ENCODE peak calls at places on chromosomes 7 and 10, in five cellular contexts. B, C, P, Q and O are unnamed samples.

GRCh38 chr7:151721694-151722093 is 155.2 kb downstream of the PRKAG2 start:
- DNase-seq in C (no peak), P (no peak), Q (no peak), B (no peak), O (no peak)

GRCh38 chr10:86168256-86168655 is 198.3 kb downstream of the GRID1 start:
- DNase-seq in B (no peak), P (no peak), Q (no peak), C (no peak), O (no peak)

GRCh38 chr7:148503900-148504487 is 86.6 kb upstream of the C7orf33 start:
- DNase-seq in B (no peak), P (no peak), C (no peak), Q (peak), O (peak)

GRCh38 chr10:129085821-129086220 is 381.2 kb upstream of the MGMT start:
- DNase-seq in B (no peak), Q (no peak), P (no peak), C (no peak), O (no peak)

GRCh38 chr7:137469858-137470257 is 126.3 kb upstream of the PTN start:
- DNase-seq in Q (no peak), C (no peak), B (no peak), P (no peak), O (no peak)

GRCh38 chr7:158651968-158652555 is 52.5 kb downstream of the NCAPG2 start:
- DNase-seq in P (no peak), B (no peak), C (no peak), Q (peak), O (no peak)

GRCh38 chr10:44281089-44281613 is 103.7 kb downstream of the CXCL12 start:
- DNase-seq in P (no peak), B (no peak), Q (no peak), C (no peak), O (no peak)

GRCh38 chr10:110226926-110227641 is 19.7 kb downstream of the MXI1 start:
- DNase-seq in C (no peak), Q (no peak), P (no peak), B (peak), O (no peak)

GRCh38 chr7:95620631-95621030 is 24.3 kb upstream of the PDK4 start:
- DNase-seq in B (no peak), Q (no peak), C (no peak), P (no peak), O (no peak)

GRCh38 chr7:117190104-117190503 is 132.8 kb downstream of the WNT2 start:
- DNase-seq in B (no peak), Q (no peak), C (no peak), P (no peak), O (no peak)

GRCh38 chr10:30528427-30528782 is 94.4 kb downstream of the MAP3K8 start:
- DNase-seq in C (no peak), B (no peak), P (no peak), Q (no peak), O (no peak)

GRCh38 chr7:17530249-17530648 is 231.8 kb downstream of the AHR start:
- DNase-seq in Q (peak), P (no peak), C (peak), B (no peak), O (peak)

GRCh38 chr10:28492093-28492492 is 40.8 kb upstream of the WAC start:
- DNase-seq in Q (no peak), B (no peak), C (peak), P (no peak), O (no peak)

GRCh38 chr10:19713800-19714525 is 102.3 kb upstream of the PLXDC2 start:
- DNase-seq in P (no peak), B (no peak), C (no peak), Q (no peak), O (no peak)

GRCh38 chr10:100528885-100529472 is 692 bp downstream of the NDUFB8 start:
- DNase-seq in B (no peak), P (no peak), Q (no peak), C (no peak), O (no peak)

GRCh38 chr7:12583181-12583580 is 12.7 kb downstream of the SCIN start:
- DNase-seq in C (no peak), P (no peak), Q (no peak), B (no peak), O (no peak)

GRCh38 chr7:46450871-46451270 is 529.8 kb upstream of the IGFBP3 start:
- DNase-seq in Q (no peak), P (no peak), C (no peak), B (no peak), O (no peak)

GRCh38 chr10:110591760-110592159 is 24.3 kb downstream of the SMC3 start:
- DNase-seq in Q (no peak), C (no peak), B (no peak), P (no peak), O (no peak)

GRCh38 chr10:104321226-104321625 is 17.0 kb downstream of the ITPRIP start:
- DNase-seq in Q (no peak), B (no peak), P (no peak), C (no peak), O (no peak)

GRCh38 chr7:27861747-27862146 is 121.8 kb downstream of the TAX1BP1 start:
- DNase-seq in B (no peak), P (no peak), Q (no peak), C (no peak), O (no peak)

GRCh38 chr10:93746844-93747284 is 10.9 kb upstream of the LGI1 start:
- DNase-seq in C (peak), P (peak), Q (peak), B (no peak), O (peak)

GRCh38 chr10:70963271-70963670 is 74.9 kb upstream of the PCBD1 start:
- DNase-seq in B (no peak), Q (no peak), C (no peak), P (no peak), O (no peak)

GRCh38 chr10:78417425-78418370 is 384.0 kb downstream of the RPS24 start:
- DNase-seq in Q (no peak), P (no peak), B (no peak), C (no peak), O (no peak)

GRCh38 chr10:106278385-106278784 is 886.1 kb downstream of the SORCS1 start:
- DNase-seq in Q (peak), C (no peak), B (no peak), P (no peak), O (no peak)

GRCh38 chr10:8800426-8800825 is 745.9 kb downstream of the GATA3 start:
- DNase-seq in Q (no peak), C (no peak), P (no peak), B (no peak), O (no peak)

GRCh38 chr7:114930829-114931655 is 9.1 kb downstream of the MDFIC start:
- DNase-seq in B (no peak), C (no peak), P (no peak), Q (no peak), O (no peak)

GRCh38 chr10:78464118-78464855 is 430.6 kb downstream of the RPS24 start:
- DNase-seq in Q (no peak), P (no peak), B (no peak), C (no peak), O (no peak)

GRCh38 chr10:112715581-112715980 is 234.5 kb upstream of the TCF7L2 start:
- DNase-seq in Q (no peak), P (no peak), B (no peak), C (no peak), O (no peak)

GRCh38 chr10:7593905-7594304 is 72.9 kb downstream of the ITIH5 start:
- DNase-seq in P (no peak), C (no peak), B (no peak), Q (no peak), O (no peak)

GRCh38 chr7:122198581-122198980 is 54.5 kb upstream of the AASS start:
- DNase-seq in B (no peak), Q (no peak), P (no peak), C (no peak), O (no peak)

GRCh38 chr7:114217026-114217425 is 197.6 kb upstream of the FOXP2 start:
- DNase-seq in Q (no peak), C (no peak), B (no peak), P (no peak), O (no peak)

GRCh38 chr7:44153948-44154335 is 12.8 kb upstream of the MYL7 start:
- DNase-seq in P (no peak), C (no peak), Q (no peak), B (no peak), O (no peak)

GRCh38 chr7:108592633-108593277 is 23.1 kb downstream of the DNAJB9 start:
- DNase-seq in Q (peak), C (no peak), B (no peak), P (no peak), O (no peak)

GRCh38 chr7:129277629-129278028 is 52.8 kb downstream of the AHCYL2 start:
- DNase-seq in Q (no peak), C (no peak), P (no peak), B (no peak), O (no peak)

GRCh38 chr10:44234471-44234850 is 150.4 kb downstream of the CXCL12 start:
- DNase-seq in P (no peak), C (no peak), Q (peak), B (no peak), O (peak)

GRCh38 chr10:33600381-33600780 is 265.9 kb upstream of the NRP1 start:
- DNase-seq in P (no peak), B (no peak), C (peak), Q (peak), O (no peak)

GRCh38 chr7:155951554-155952158 is 139.4 kb upstream of the SHH start:
- DNase-seq in B (no peak), P (peak), Q (peak), C (no peak), O (peak)

GRCh38 chr7:50206521-50207250 is 97.8 kb upstream of the IKZF1 start:
- DNase-seq in Q (no peak), P (no peak), B (no peak), C (no peak), O (no peak)

GRCh38 chr10:13994932-13995331 is 335.8 kb downstream of the FRMD4A start:
- DNase-seq in Q (no peak), C (no peak), B (no peak), P (no peak), O (no peak)

GRCh38 chr7:25408861-25409260 is 180.6 kb upstream of the NPVF start:
- DNase-seq in C (no peak), B (no peak), Q (no peak), P (no peak), O (no peak)

GRCh38 chr7:25405736-25406135 is 177.4 kb upstream of the NPVF start:
- DNase-seq in B (peak), Q (no peak), C (no peak), P (no peak), O (no peak)

GRCh38 chr7:25409897-25410635 is 181.8 kb upstream of the NPVF start:
- DNase-seq in C (no peak), B (no peak), P (no peak), Q (no peak), O (no peak)

GRCh38 chr7:25407932-25408480 is 179.7 kb upstream of the NPVF start:
- DNase-seq in C (no peak), P (no peak), Q (no peak), B (no peak), O (no peak)

DNA sequence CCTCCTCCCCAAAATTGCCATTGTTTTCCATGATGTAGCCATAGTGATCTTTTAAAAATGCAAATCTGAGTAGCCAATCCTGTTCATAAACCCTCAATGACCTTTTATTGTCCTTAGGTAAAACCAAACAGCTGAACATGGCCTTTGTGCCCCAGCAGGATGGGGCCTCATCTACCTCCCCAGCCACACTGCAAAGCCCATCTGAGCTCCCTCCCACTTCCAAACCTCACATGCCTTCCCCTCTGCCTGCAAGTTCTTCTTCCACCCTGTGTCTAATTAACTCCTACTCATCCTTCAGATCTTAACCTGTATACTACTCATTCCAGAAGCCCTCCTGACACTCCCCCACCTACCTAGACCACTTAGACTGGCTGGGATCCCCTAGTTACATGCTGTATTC is 178.8 kb upstream of the NPVF start:
- DNase-seq in C (no peak), B (no peak), P (no peak), Q (no peak), O (no peak)
- TF ChIP-seq CTCF in C (no peak), B (no peak), P (no peak), Q (no peak), O (no peak)

DNA sequence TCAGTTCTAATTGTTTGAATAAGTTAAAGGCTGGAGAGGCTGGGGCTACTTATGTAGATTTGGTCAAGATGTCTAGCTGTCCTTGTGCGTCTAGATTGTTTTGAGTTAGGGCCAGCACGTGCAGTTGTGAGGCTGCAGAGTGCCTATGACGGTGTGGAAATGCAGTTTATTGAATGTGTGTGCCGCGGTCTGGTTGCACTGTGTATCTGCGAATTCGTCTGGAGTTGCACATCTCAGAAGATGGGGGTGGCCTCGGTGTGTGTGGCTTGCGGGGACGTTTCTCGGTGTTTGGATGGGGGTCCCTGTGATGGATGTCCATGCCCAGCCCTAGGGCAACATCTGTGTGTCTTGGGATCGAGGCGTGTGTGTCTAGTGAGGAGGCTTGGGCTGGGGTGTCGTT is 10.2 kb downstream of the EMX2 start:
- DNase-seq in P (no peak), C (no peak), Q (no peak), B (no peak), O (no peak)
- H3K4me3 ChIP-seq in P (no peak), C (no peak), Q (no peak), B (peak), O (no peak)

DNA sequence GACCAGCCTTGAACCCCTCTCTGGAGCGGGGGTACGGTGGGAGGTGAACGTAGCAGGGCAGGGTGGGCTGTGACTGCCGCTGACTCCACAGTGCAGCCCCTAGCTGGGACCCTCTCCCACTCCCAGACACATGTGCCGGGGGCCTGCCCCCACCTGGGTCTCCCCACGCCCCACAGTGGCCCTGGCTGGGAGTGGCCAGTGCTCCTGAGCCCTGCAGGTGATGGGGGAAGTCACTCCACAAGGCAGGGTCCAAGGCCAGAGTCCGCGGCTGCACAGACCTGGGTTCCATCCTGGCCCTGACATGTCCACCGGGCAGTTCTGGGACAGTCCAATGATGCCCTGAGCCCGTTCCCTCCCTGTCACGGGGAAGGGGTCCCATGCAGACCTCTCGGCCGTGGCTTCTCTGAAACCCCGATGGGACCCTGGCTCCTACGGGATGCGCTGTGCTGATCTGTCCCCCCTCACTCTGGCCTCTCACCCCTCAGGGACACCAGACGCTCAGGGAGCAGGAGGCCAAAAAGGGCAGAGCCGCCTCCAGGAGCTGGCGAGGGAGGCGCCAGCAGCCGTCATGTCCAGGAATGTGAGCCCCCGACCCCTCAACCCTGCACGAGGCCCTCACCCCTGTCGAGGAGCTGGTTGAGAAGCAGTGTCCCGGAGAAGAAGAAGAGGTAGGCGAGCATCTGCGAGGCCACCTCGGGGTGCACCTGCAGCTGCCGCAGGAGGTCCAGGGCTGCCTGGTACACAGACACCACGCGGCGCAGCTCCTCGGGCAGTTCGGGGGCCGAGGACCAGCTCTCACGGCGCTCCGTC is 40.4 kb downstream of the AP5Z1 start:
- DNase-seq in Q (no peak), P (no peak), C (no peak), B (no peak), O (no peak)
- TF ChIP-seq CTCF in Q (no peak), P (no peak), C (no peak), B (no peak), O (no peak)

GRCh38 chr10:35579726-35580420 is 25.3 kb upstream of the GJD4 start:
- DNase-seq in C (no peak), B (no peak), Q (no peak), P (no peak), O (no peak)

GRCh38 chr10:35579116-35579515 is 26.0 kb upstream of the GJD4 start:
- DNase-seq in P (no peak), Q (no peak), B (no peak), C (no peak), O (no peak)

GRCh38 chr10:35578608-35578956 is 26.6 kb upstream of the GJD4 start:
- DNase-seq in C (no peak), B (no peak), Q (no peak), P (no peak), O (no peak)

GRCh38 chr10:35576730-35577129 is 28.4 kb upstream of the GJD4 start:
- DNase-seq in P (no peak), B (no peak), Q (no peak), C (no peak), O (no peak)

GRCh38 chr10:35577915-35578607 is 27.1 kb upstream of the GJD4 start:
- DNase-seq in B (no peak), C (no peak), Q (peak), P (no peak), O (no peak)
- H3K4me3 ChIP-seq in B (no peak), C (no peak), Q (no peak), P (no peak), O (no peak)

DNA sequence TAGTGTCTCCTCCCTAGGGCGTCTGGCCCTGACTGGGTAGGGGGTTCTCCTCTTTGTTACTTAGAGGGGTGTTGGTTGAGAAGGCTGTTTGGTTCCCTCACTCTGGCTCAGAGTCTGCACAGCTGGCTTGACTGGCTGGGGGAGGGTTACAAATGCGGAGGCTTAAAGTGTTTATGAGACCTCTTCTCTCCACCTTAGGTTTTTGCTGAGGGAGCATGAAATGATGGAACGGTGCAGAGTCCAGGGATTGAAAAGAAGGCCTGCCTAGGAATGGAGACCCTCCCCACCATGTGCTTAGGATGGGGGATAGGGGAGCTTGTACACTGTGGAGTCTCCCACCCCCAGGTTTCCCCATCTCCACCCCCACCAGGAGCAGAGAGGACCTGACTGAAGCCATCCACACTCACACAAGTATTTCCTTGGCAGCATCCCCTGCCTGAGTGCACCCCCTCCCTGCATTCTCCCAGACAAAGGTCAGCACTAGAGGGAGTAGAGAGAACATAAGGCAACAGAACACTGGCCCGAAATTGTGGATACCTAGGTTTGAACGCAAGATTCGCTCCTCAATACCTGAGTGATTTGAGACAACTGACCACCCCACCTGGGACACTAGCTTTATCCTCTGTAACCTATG is 1.7 kb upstream of the LDB1 start:
- DNase-seq in P (peak), B (peak), C (no peak), Q (peak), O (no peak)
- TF ChIP-seq CTCF in P (peak), B (peak), C (peak), Q (peak), O (peak)